ENCODE peak calls at places on chromosomes 5 and 9, in six cellular contexts. One of them, this sample, is unnamed.
A peak's percentile ranks its signal among the peaks of the same experiment; 100 is the strongest.

GRCh38 chr5:173479711-173480110 is 136.7 kb downstream of the BOD1 start:
- DNase-seq in mesothelial cell of epicardium: no peak
- DNase-seq in PC-3: no peak
- DNase-seq in right lobe of liver: no peak
- DNase-seq in epithelial cell of esophagus: no peak
- DNase-seq in psoas muscle: no peak
- DNase-seq in this sample: no peak

GRCh38 chr9:94779693-94780290 is 53.3 kb downstream of the AOPEP start:
- DNase-seq in mesothelial cell of epicardium: no peak
- DNase-seq in PC-3: no peak
- DNase-seq in right lobe of liver: no peak
- DNase-seq in epithelial cell of esophagus: no peak
- DNase-seq in psoas muscle: no peak
- DNase-seq in this sample: no peak

GRCh38 chr5:56126487-56127179 is 106.5 kb downstream of the ANKRD55 start:
- DNase-seq in mesothelial cell of epicardium: no peak
- DNase-seq in PC-3: peak; percentile 54
- DNase-seq in right lobe of liver: no peak
- DNase-seq in epithelial cell of esophagus: peak; percentile 48
- DNase-seq in psoas muscle: no peak
- DNase-seq in this sample: no peak

GRCh38 chr5:36730537-36731216 is 124.3 kb downstream of the SLC1A3 start:
- DNase-seq in mesothelial cell of epicardium: no peak
- DNase-seq in PC-3: no peak
- DNase-seq in right lobe of liver: no peak
- DNase-seq in epithelial cell of esophagus: no peak
- DNase-seq in psoas muscle: no peak
- DNase-seq in this sample: no peak

GRCh38 chr5:74665823-74666222 is 19.2 kb upstream of the HEXB start:
- DNase-seq in mesothelial cell of epicardium: no peak
- DNase-seq in PC-3: no peak
- DNase-seq in right lobe of liver: no peak
- DNase-seq in epithelial cell of esophagus: no peak
- DNase-seq in psoas muscle: no peak
- DNase-seq in this sample: no peak

GRCh38 chr9:130299785-130300615 is 34.4 kb downstream of the HMCN2 start:
- DNase-seq in mesothelial cell of epicardium: no peak
- DNase-seq in PC-3: no peak
- DNase-seq in right lobe of liver: no peak
- DNase-seq in epithelial cell of esophagus: no peak
- DNase-seq in psoas muscle: peak; percentile 53
- DNase-seq in this sample: no peak

GRCh38 chr5:169945831-169946261 is 34.4 kb downstream of the INSYN2B start:
- DNase-seq in mesothelial cell of epicardium: no peak
- DNase-seq in PC-3: peak; percentile 72
- DNase-seq in right lobe of liver: no peak
- DNase-seq in epithelial cell of esophagus: peak; percentile 88
- DNase-seq in psoas muscle: peak; percentile 62
- DNase-seq in this sample: no peak

GRCh38 chr9:114037961-114038723 is 40.0 kb downstream of the AMBP start:
- DNase-seq in mesothelial cell of epicardium: no peak
- DNase-seq in PC-3: no peak
- DNase-seq in right lobe of liver: peak; percentile 27
- DNase-seq in epithelial cell of esophagus: no peak
- DNase-seq in psoas muscle: no peak
- DNase-seq in this sample: no peak

GRCh38 chr5:94785111-94785510 is 166.6 kb downstream of the SLF1 start:
- DNase-seq in mesothelial cell of epicardium: no peak
- DNase-seq in PC-3: peak; percentile 7
- DNase-seq in right lobe of liver: no peak
- DNase-seq in epithelial cell of esophagus: peak; percentile 15
- DNase-seq in psoas muscle: no peak
- DNase-seq in this sample: no peak

GRCh38 chr9:121023064-121023463 is 27.0 kb downstream of the C5 start:
- DNase-seq in mesothelial cell of epicardium: no peak
- DNase-seq in PC-3: no peak
- DNase-seq in right lobe of liver: no peak
- DNase-seq in epithelial cell of esophagus: peak; percentile 3
- DNase-seq in psoas muscle: no peak
- DNase-seq in this sample: no peak
- TF ChIP-seq CTCF in mesothelial cell of epicardium: no peak
- TF ChIP-seq CTCF in PC-3: no peak
- TF ChIP-seq CTCF in right lobe of liver: peak; percentile 14
- TF ChIP-seq CTCF in epithelial cell of esophagus: peak; percentile 17
- TF ChIP-seq CTCF in psoas muscle: no peak
- TF ChIP-seq CTCF in this sample: no peak

GRCh38 chr5:127875235-127876021 is 172.2 kb downstream of the CCDC192 start:
- DNase-seq in mesothelial cell of epicardium: peak; percentile 39
- DNase-seq in PC-3: peak; percentile 78
- DNase-seq in right lobe of liver: no peak
- DNase-seq in epithelial cell of esophagus: peak; percentile 55
- DNase-seq in psoas muscle: peak; percentile 77
- DNase-seq in this sample: peak; percentile 40
- TF ChIP-seq CTCF in mesothelial cell of epicardium: no peak
- TF ChIP-seq CTCF in PC-3: peak; percentile 73
- TF ChIP-seq CTCF in right lobe of liver: peak; percentile 17
- TF ChIP-seq CTCF in epithelial cell of esophagus: no peak
- TF ChIP-seq CTCF in psoas muscle: peak; percentile 32
- TF ChIP-seq CTCF in this sample: peak; percentile 20

GRCh38 chr5:65926276-65926761 is at the start of gene ERBIN:
- DNase-seq in mesothelial cell of epicardium: peak; percentile 79
- DNase-seq in PC-3: peak; percentile 44
- DNase-seq in right lobe of liver: peak; percentile 90
- DNase-seq in epithelial cell of esophagus: peak; percentile 79
- DNase-seq in psoas muscle: peak; percentile 88
- DNase-seq in this sample: peak; percentile 66

GRCh38 chr5:65925094-65925600 is 1.2 kb upstream of the ERBIN start:
- DNase-seq in mesothelial cell of epicardium: peak; percentile 77
- DNase-seq in PC-3: peak; percentile 28
- DNase-seq in right lobe of liver: peak; percentile 81
- DNase-seq in epithelial cell of esophagus: peak; percentile 74
- DNase-seq in psoas muscle: peak; percentile 84
- DNase-seq in this sample: peak; percentile 61

GRCh38 chr5:65924366-65925093 is 1.8 kb upstream of the ERBIN start:
- DNase-seq in mesothelial cell of epicardium: no peak
- DNase-seq in PC-3: peak; percentile 1
- DNase-seq in right lobe of liver: no peak
- DNase-seq in epithelial cell of esophagus: no peak
- DNase-seq in psoas muscle: no peak
- DNase-seq in this sample: no peak

GRCh38 chr5:65926893-65927292 is 518 bp downstream of the ERBIN start:
- DNase-seq in mesothelial cell of epicardium: peak; percentile 41
- DNase-seq in PC-3: no peak
- DNase-seq in right lobe of liver: no peak
- DNase-seq in epithelial cell of esophagus: peak; percentile 35
- DNase-seq in psoas muscle: no peak
- DNase-seq in this sample: no peak

DNA sequence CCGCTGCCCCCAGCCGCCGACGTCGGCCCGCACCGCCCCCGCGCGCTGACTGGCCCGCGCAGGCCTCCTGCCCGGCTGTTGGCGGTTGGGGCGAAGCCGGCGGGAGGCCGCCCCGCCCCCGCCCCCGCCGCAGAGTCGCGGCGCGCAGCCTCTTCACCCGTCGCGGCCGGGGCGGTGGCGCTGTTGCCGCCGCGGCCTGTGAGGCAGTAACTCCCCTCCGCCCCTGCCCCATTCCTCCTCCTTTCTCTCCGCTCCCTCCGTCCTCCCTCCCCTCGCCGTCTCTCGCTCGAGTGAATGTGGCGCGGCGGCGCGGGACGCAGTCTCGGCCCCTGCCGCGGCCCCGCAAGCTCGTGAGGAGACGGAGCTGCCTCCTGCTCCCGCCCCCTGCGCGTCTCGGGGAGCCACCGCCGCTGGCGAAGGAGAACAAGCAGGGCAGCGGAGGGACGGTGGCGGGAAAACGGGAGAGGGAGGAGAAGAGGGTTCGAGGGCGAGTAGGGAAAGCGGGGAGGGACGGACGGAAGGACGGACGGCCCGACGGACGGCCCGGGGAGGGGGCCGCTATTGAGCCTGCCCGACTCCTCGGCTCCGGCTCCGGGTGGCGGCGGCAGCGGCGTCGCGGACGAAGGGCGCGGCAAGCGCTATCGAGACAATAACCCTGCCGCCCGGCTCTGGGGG is 637 bp upstream of the ERBIN start:
- DNase-seq in mesothelial cell of epicardium: peak; percentile 86
- DNase-seq in PC-3: peak; percentile 73
- DNase-seq in right lobe of liver: peak; percentile 89
- DNase-seq in epithelial cell of esophagus: peak; percentile 86
- DNase-seq in psoas muscle: peak; percentile 90
- DNase-seq in this sample: peak; percentile 88
- TF ChIP-seq CTCF in mesothelial cell of epicardium: no peak
- TF ChIP-seq CTCF in PC-3: no peak
- TF ChIP-seq CTCF in right lobe of liver: peak; percentile 26
- TF ChIP-seq CTCF in epithelial cell of esophagus: peak; percentile 13
- TF ChIP-seq CTCF in psoas muscle: peak; percentile 28
- TF ChIP-seq CTCF in this sample: peak; percentile 26

GRCh38 chr5:124173386-124173785 is 573.1 kb downstream of the ZNF608 start:
- DNase-seq in mesothelial cell of epicardium: no peak
- DNase-seq in PC-3: no peak
- DNase-seq in right lobe of liver: no peak
- DNase-seq in epithelial cell of esophagus: no peak
- DNase-seq in psoas muscle: no peak
- DNase-seq in this sample: no peak

GRCh38 chr5:124179788-124180187 is 566.7 kb downstream of the ZNF608 start:
- DNase-seq in mesothelial cell of epicardium: no peak
- DNase-seq in PC-3: no peak
- DNase-seq in right lobe of liver: no peak
- DNase-seq in epithelial cell of esophagus: no peak
- DNase-seq in psoas muscle: no peak
- DNase-seq in this sample: no peak

GRCh38 chr5:124180523-124181461 is 565.6 kb downstream of the ZNF608 start:
- DNase-seq in mesothelial cell of epicardium: no peak
- DNase-seq in PC-3: no peak
- DNase-seq in right lobe of liver: no peak
- DNase-seq in epithelial cell of esophagus: no peak
- DNase-seq in psoas muscle: no peak
- DNase-seq in this sample: no peak

GRCh38 chr5:124178050-124178449 is 568.4 kb downstream of the ZNF608 start:
- DNase-seq in mesothelial cell of epicardium: no peak
- DNase-seq in PC-3: no peak
- DNase-seq in right lobe of liver: no peak
- DNase-seq in epithelial cell of esophagus: no peak
- DNase-seq in psoas muscle: no peak
- DNase-seq in this sample: no peak

GRCh38 chr5:124176692-124177091 is 569.7 kb downstream of the ZNF608 start:
- DNase-seq in mesothelial cell of epicardium: no peak
- DNase-seq in PC-3: no peak
- DNase-seq in right lobe of liver: no peak
- DNase-seq in epithelial cell of esophagus: peak; percentile 4
- DNase-seq in psoas muscle: peak; percentile 42
- DNase-seq in this sample: peak; percentile 24
- TF ChIP-seq CTCF in mesothelial cell of epicardium: no peak
- TF ChIP-seq CTCF in PC-3: no peak
- TF ChIP-seq CTCF in right lobe of liver: no peak
- TF ChIP-seq CTCF in epithelial cell of esophagus: peak; percentile 20
- TF ChIP-seq CTCF in psoas muscle: peak; percentile 22
- TF ChIP-seq CTCF in this sample: no peak